ENCODE peak calls at places on chromosomes 3 and 15, in eight cellular contexts. L, X, Z, G, C, W, F and S are unnamed samples.

GRCh38 chr3:89617706-89618105 is 510.3 kb downstream of the EPHA3 start:
- DNase-seq in F (no peak), X (no peak), C (no peak), L (no peak), G (no peak), Z (peak; percentile 1), W (no peak), S (no peak)

GRCh38 chr3:32308378-32308777 is 69.9 kb downstream of the CMTM8 start:
- DNase-seq in X (no peak), F (no peak), G (no peak), L (no peak), Z (no peak), W (no peak), C (no peak), S (no peak)

GRCh38 chr3:111598552-111598951 is 3.4 kb upstream of the ZBED2 start:
- DNase-seq in L (no peak), G (no peak), C (no peak), X (no peak), W (no peak), F (no peak), Z (no peak), S (no peak)

GRCh38 chr15:75455424-75455981 is 4.0 kb upstream of the SIN3A start:
- DNase-seq in W (peak; percentile 89), G (peak; percentile 80), Z (peak; percentile 65), L (peak; percentile 72), X (peak; percentile 96), C (peak; percentile 68), F (peak; percentile 92), S (peak; percentile 86)

GRCh38 chr3:141441381-141442365 is 45.2 kb upstream of the RASA2 start:
- DNase-seq in X (peak; percentile 89), G (peak; percentile 57), L (peak; percentile 62), F (peak; percentile 73), Z (peak; percentile 90), C (peak; percentile 80), W (peak; percentile 72), S (peak; percentile 78)

GRCh38 chr3:13080026-13080425 is 6.8 kb upstream of the IQSEC1 start:
- DNase-seq in F (no peak), L (no peak), W (no peak), X (no peak), Z (no peak), G (no peak), C (no peak), S (no peak)

GRCh38 chr3:178047496-178047895 is 488.7 kb upstream of the KCNMB2 start:
- DNase-seq in F (no peak), L (no peak), X (no peak), Z (no peak), C (no peak), W (no peak), G (no peak), S (no peak)

GRCh38 chr3:42839616-42840015 is 30.4 kb downstream of the ACKR2 start:
- DNase-seq in L (no peak), G (no peak), X (no peak), F (peak; percentile 30), C (peak; percentile 67), W (peak; percentile 72), Z (peak; percentile 71), S (peak; percentile 52)

GRCh38 chr3:69181592-69182211 is 59.3 kb upstream of the LMOD3 start:
- DNase-seq in G (peak; percentile 10), C (peak; percentile 85), L (no peak), W (peak; percentile 46), Z (peak; percentile 72), X (no peak), F (no peak), S (no peak)

GRCh38 chr3:52773361-52774065 is 2.8 kb upstream of the NEK4 start:
- DNase-seq in Z (no peak), W (no peak), G (no peak), C (no peak), L (no peak), X (no peak), F (no peak), S (no peak)

GRCh38 chr15:51131596-51132290 is 37.0 kb upstream of the TNFAIP8L3 start:
- DNase-seq in Z (no peak), F (no peak), X (no peak), W (no peak), G (no peak), L (no peak), C (no peak), S (no peak)

GRCh38 chr3:122942937-122943827 is 84.4 kb downstream of the SEMA5B start:
- DNase-seq in X (peak; percentile 81), F (no peak), G (peak; percentile 79), Z (peak; percentile 40), W (peak; percentile 48), C (peak; percentile 55), L (no peak), S (no peak)

GRCh38 chr15:90456236-90456635 is 68.2 kb downstream of the IQGAP1 start:
- DNase-seq in G (no peak), F (no peak), X (no peak), L (no peak), C (no peak), Z (no peak), W (no peak), S (no peak)

GRCh38 chr3:109275702-109276293 is 40.5 kb downstream of the DPPA2 start:
- DNase-seq in C (peak; percentile 48), X (no peak), L (no peak), G (peak; percentile 35), W (peak; percentile 37), F (no peak), Z (peak; percentile 37), S (no peak)

GRCh38 chr15:37682304-37682703 is 252.1 kb upstream of the TMCO5A start:
- DNase-seq in Z (peak; percentile 27), W (peak; percentile 26), C (peak; percentile 3), G (no peak), L (no peak), X (no peak), F (no peak), S (no peak)

GRCh38 chr3:40876496-40876895 is 322.8 kb upstream of the CTNNB1 start:
- DNase-seq in L (no peak), C (no peak), W (no peak), X (no peak), G (no peak), F (no peak), Z (no peak), S (no peak)

GRCh38 chr15:52789601-52790165 is 453 bp downstream of the ONECUT1 start:
- DNase-seq in C (no peak), Z (peak; percentile 10), L (no peak), F (no peak), X (no peak), G (peak; percentile 21), W (no peak), S (no peak)

GRCh38 chr3:31364711-31365110 is 168.0 kb upstream of the STT3B start:
- DNase-seq in C (peak; percentile 72), F (no peak), L (no peak), W (no peak), Z (peak; percentile 75), X (no peak), G (no peak), S (no peak)

GRCh38 chr15:28127036-28127435 is 27.9 kb upstream of the OCA2 start:
- DNase-seq in F (no peak), L (no peak), Z (no peak), X (no peak), W (no peak), C (no peak), G (no peak), S (no peak)

GRCh38 chr3:87260270-87260669 is 16.1 kb downstream of the POU1F1 start:
- DNase-seq in Z (peak; percentile 51), F (peak; percentile 32), X (no peak), W (peak; percentile 47), L (no peak), C (peak; percentile 57), G (peak; percentile 37), S (peak; percentile 19)

GRCh38 chr15:91561371-91562100 is 292.0 kb upstream of the SLCO3A1 start:
- DNase-seq in G (no peak), Z (peak; percentile 98), F (no peak), L (no peak), W (no peak), X (no peak), C (peak; percentile 46), S (no peak)

GRCh38 chr3:158794936-158795518 is 6.8 kb upstream of the MFSD1 start:
- DNase-seq in F (no peak), G (no peak), C (peak; percentile 41), W (peak; percentile 35), Z (peak; percentile 59), L (no peak), X (no peak), S (peak; percentile 26)
- H3K36me3 ChIP-seq in F (no peaks in the 10 kb centered on the region), G (no peaks in the 10 kb centered on the region), C (no peaks in the 10 kb centered on the region), W (no peaks in the 10 kb centered on the region), Z (no peaks in the 10 kb centered on the region), L (no peaks in the 10 kb centered on the region), X (no peaks in the 10 kb centered on the region), S (no peaks in the 10 kb centered on the region)

GRCh38 chr3:27576171-27576570 is 92.0 kb upstream of the SLC4A7 start:
- DNase-seq in Z (no peak), F (no peak), C (no peak), W (no peak), L (no peak), X (no peak), G (no peak), S (no peak)
- H3K36me3 ChIP-seq in Z (no peaks in the 10 kb centered on the region), F (no peaks in the 10 kb centered on the region), C (no peaks in the 10 kb centered on the region), W (no peaks in the 10 kb centered on the region), L (no peaks in the 10 kb centered on the region), X (no peaks in the 10 kb centered on the region), G (no peaks in the 10 kb centered on the region), S (no peaks in the 10 kb centered on the region)

GRCh38 chr15:101277943-101278564 is 769 bp upstream of the SELENOS start:
- DNase-seq in F (no peak), C (no peak), L (no peak), G (peak; percentile 75), Z (no peak), W (no peak), X (no peak), S (no peak)

GRCh38 chr15:101275018-101275417 is 2.3 kb downstream of the SELENOS start:
- DNase-seq in Z (no peak), G (no peak), X (no peak), C (no peak), L (no peak), W (no peak), F (no peak), S (no peak)

GRCh38 chr15:101277038-101277822 is at the start of gene SELENOS:
- DNase-seq in L (peak; percentile 81), W (peak; percentile 94), Z (peak; percentile 84), F (peak; percentile 84), X (peak; percentile 97), C (peak; percentile 63), G (peak; percentile 87), S (peak; percentile 86)

GRCh38 chr15:101273534-101273933 is 3.8 kb downstream of the SELENOS start:
- DNase-seq in W (no peak), C (no peak), X (no peak), F (no peak), G (no peak), Z (no peak), L (no peak), S (no peak)

GRCh38 chr15:101276501-101277037 is 716 bp downstream of the SELENOS start:
- DNase-seq in X (no peak), Z (peak; percentile 47), G (no peak), L (no peak), F (peak; percentile 35), W (no peak), C (peak; percentile 44), S (no peak)
- H3K36me3 ChIP-seq in X (peaks cover 47% of the 10 kb centered on the region), Z (peaks cover 41% of the 10 kb centered on the region), G (peaks cover 53% of the 10 kb centered on the region), L (peaks cover 47% of the 10 kb centered on the region), F (peaks cover 43% of the 10 kb centered on the region), W (peaks cover 19% of the 10 kb centered on the region), C (peaks cover 50% of the 10 kb centered on the region), S (peaks cover 52% of the 10 kb centered on the region)

DNA sequence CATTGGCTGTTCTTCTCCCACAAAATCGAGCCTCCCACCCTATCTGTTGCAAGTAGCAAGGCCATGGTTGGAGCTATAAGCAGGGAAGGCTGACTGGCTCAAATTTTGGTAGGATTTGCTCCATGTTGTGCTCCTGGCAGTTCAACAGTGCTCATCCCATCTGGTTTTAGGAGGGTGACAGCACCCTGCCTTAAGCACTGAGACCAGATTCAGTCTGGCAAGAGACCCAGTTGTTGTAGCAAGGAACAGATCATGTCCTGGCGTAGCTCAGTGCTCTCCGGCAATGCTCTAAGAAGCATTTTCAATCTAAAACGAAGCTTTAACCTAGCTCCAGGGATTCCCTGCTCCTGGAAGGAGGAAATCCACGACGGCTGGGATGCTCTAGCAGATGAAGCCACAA is 91.2 kb downstream of the RGMA start:
- DNase-seq in L (no peak), X (no peak), G (no peak), Z (no peak), C (no peak), W (no peak), F (no peak), S (no peak)
- H3K36me3 ChIP-seq in L (peaks cover 89% of the 10 kb centered on the region), X (peaks cover 96% of the 10 kb centered on the region), G (peaks cover 93% of the 10 kb centered on the region), Z (peaks cover 64% of the 10 kb centered on the region), C (peaks cover 86% of the 10 kb centered on the region), W (peaks cover 50% of the 10 kb centered on the region), F (peaks cover 62% of the 10 kb centered on the region), S (peaks cover 77% of the 10 kb centered on the region)